ENCODE peak calls at places on chromosome 1, in eight cellular contexts. One of them, this sample, is unnamed.

GRCh38 chr1:17441265-17441992 is 2.0 kb upstream of the RCC2 start:
- DNase-seq in activated naive CD8-positive, alpha-beta T cell treated with anti-CD3 and anti-CD28 coated beads for 36 hours: no peak
- DNase-seq in NCI-H1105: no peak
- DNase-seq in NCI-H82: peak
- DNase-seq in transverse colon: no peak
- DNase-seq in memory B cell: no peak
- DNase-seq in activated CD8-positive, alpha-beta memory T cell treated with anti-CD3 and anti-CD28 coated beads, Interleukin-2, amount 10 ng/mL, durations not matched to agents 7 days and 5 days: no peak
- DNase-seq in cardiac fibroblast: peak
- DNase-seq in this sample: no peak

GRCh38 chr1:45117766-45118165 is 88.6 kb downstream of the ZSWIM5 start:
- DNase-seq in activated naive CD8-positive, alpha-beta T cell treated with anti-CD3 and anti-CD28 coated beads for 36 hours: no peak
- DNase-seq in NCI-H1105: no peak
- DNase-seq in NCI-H82: no peak
- DNase-seq in transverse colon: no peak
- DNase-seq in memory B cell: no peak
- DNase-seq in activated CD8-positive, alpha-beta memory T cell treated with anti-CD3 and anti-CD28 coated beads, Interleukin-2, amount 10 ng/mL, durations not matched to agents 7 days and 5 days: no peak
- DNase-seq in cardiac fibroblast: no peak
- DNase-seq in this sample: no peak

GRCh38 chr1:156910309-156910782 is 10.1 kb upstream of the LRRC71 start:
- DNase-seq in activated naive CD8-positive, alpha-beta T cell treated with anti-CD3 and anti-CD28 coated beads for 36 hours: peak
- DNase-seq in NCI-H1105: no peak
- DNase-seq in NCI-H82: peak
- DNase-seq in transverse colon: peak
- DNase-seq in memory B cell: peak
- DNase-seq in activated CD8-positive, alpha-beta memory T cell treated with anti-CD3 and anti-CD28 coated beads, Interleukin-2, amount 10 ng/mL, durations not matched to agents 7 days and 5 days: peak
- DNase-seq in cardiac fibroblast: no peak
- DNase-seq in this sample: peak

GRCh38 chr1:8018492-8019228 is 7.4 kb downstream of the ERRFI1 start:
- DNase-seq in activated naive CD8-positive, alpha-beta T cell treated with anti-CD3 and anti-CD28 coated beads for 36 hours: no peak
- DNase-seq in NCI-H1105: no peak
- DNase-seq in NCI-H82: no peak
- DNase-seq in transverse colon: no peak
- DNase-seq in memory B cell: no peak
- DNase-seq in activated CD8-positive, alpha-beta memory T cell treated with anti-CD3 and anti-CD28 coated beads, Interleukin-2, amount 10 ng/mL, durations not matched to agents 7 days and 5 days: no peak
- DNase-seq in cardiac fibroblast: peak
- DNase-seq in this sample: no peak

GRCh38 chr1:197904126-197904787 is 1.8 kb downstream of the C1orf53 start:
- DNase-seq in activated naive CD8-positive, alpha-beta T cell treated with anti-CD3 and anti-CD28 coated beads for 36 hours: no peak
- DNase-seq in NCI-H1105: no peak
- DNase-seq in NCI-H82: no peak
- DNase-seq in transverse colon: no peak
- DNase-seq in memory B cell: no peak
- DNase-seq in activated CD8-positive, alpha-beta memory T cell treated with anti-CD3 and anti-CD28 coated beads, Interleukin-2, amount 10 ng/mL, durations not matched to agents 7 days and 5 days: no peak
- DNase-seq in cardiac fibroblast: no peak
- DNase-seq in this sample: no peak

GRCh38 chr1:199574949-199575348 is 452.6 kb upstream of the NR5A2 start:
- DNase-seq in activated naive CD8-positive, alpha-beta T cell treated with anti-CD3 and anti-CD28 coated beads for 36 hours: no peak
- DNase-seq in NCI-H1105: no peak
- DNase-seq in NCI-H82: no peak
- DNase-seq in transverse colon: peak
- DNase-seq in memory B cell: no peak
- DNase-seq in activated CD8-positive, alpha-beta memory T cell treated with anti-CD3 and anti-CD28 coated beads, Interleukin-2, amount 10 ng/mL, durations not matched to agents 7 days and 5 days: no peak
- DNase-seq in cardiac fibroblast: no peak
- DNase-seq in this sample: no peak

GRCh38 chr1:32448773-32449456 is 16.0 kb upstream of the ZBTB8B start:
- DNase-seq in activated naive CD8-positive, alpha-beta T cell treated with anti-CD3 and anti-CD28 coated beads for 36 hours: no peak
- DNase-seq in NCI-H1105: no peak
- DNase-seq in NCI-H82: peak
- DNase-seq in transverse colon: no peak
- DNase-seq in memory B cell: no peak
- DNase-seq in activated CD8-positive, alpha-beta memory T cell treated with anti-CD3 and anti-CD28 coated beads, Interleukin-2, amount 10 ng/mL, durations not matched to agents 7 days and 5 days: no peak
- DNase-seq in cardiac fibroblast: peak
- DNase-seq in this sample: no peak

GRCh38 chr1:58618303-58618702 is 41.3 kb upstream of the TACSTD2 start:
- DNase-seq in activated naive CD8-positive, alpha-beta T cell treated with anti-CD3 and anti-CD28 coated beads for 36 hours: no peak
- DNase-seq in NCI-H1105: no peak
- DNase-seq in NCI-H82: no peak
- DNase-seq in transverse colon: peak
- DNase-seq in memory B cell: no peak
- DNase-seq in activated CD8-positive, alpha-beta memory T cell treated with anti-CD3 and anti-CD28 coated beads, Interleukin-2, amount 10 ng/mL, durations not matched to agents 7 days and 5 days: no peak
- DNase-seq in cardiac fibroblast: peak
- DNase-seq in this sample: peak

GRCh38 chr1:95407864-95408291 is 173.9 kb downstream of the RWDD3 start:
- DNase-seq in activated naive CD8-positive, alpha-beta T cell treated with anti-CD3 and anti-CD28 coated beads for 36 hours: no peak
- DNase-seq in NCI-H1105: no peak
- DNase-seq in NCI-H82: peak
- DNase-seq in transverse colon: no peak
- DNase-seq in memory B cell: no peak
- DNase-seq in activated CD8-positive, alpha-beta memory T cell treated with anti-CD3 and anti-CD28 coated beads, Interleukin-2, amount 10 ng/mL, durations not matched to agents 7 days and 5 days: no peak
- DNase-seq in cardiac fibroblast: no peak
- DNase-seq in this sample: no peak

GRCh38 chr1:64072089-64072835 is 131.2 kb upstream of the UBE2U start:
- DNase-seq in activated naive CD8-positive, alpha-beta T cell treated with anti-CD3 and anti-CD28 coated beads for 36 hours: no peak
- DNase-seq in NCI-H1105: no peak
- DNase-seq in NCI-H82: no peak
- DNase-seq in transverse colon: no peak
- DNase-seq in memory B cell: no peak
- DNase-seq in activated CD8-positive, alpha-beta memory T cell treated with anti-CD3 and anti-CD28 coated beads, Interleukin-2, amount 10 ng/mL, durations not matched to agents 7 days and 5 days: no peak
- DNase-seq in cardiac fibroblast: peak
- DNase-seq in this sample: peak

GRCh38 chr1:16971330-16972209 is 8.8 kb downstream of the MFAP2 start:
- DNase-seq in activated naive CD8-positive, alpha-beta T cell treated with anti-CD3 and anti-CD28 coated beads for 36 hours: no peak
- DNase-seq in NCI-H1105: peak
- DNase-seq in NCI-H82: no peak
- DNase-seq in transverse colon: no peak
- DNase-seq in memory B cell: no peak
- DNase-seq in activated CD8-positive, alpha-beta memory T cell treated with anti-CD3 and anti-CD28 coated beads, Interleukin-2, amount 10 ng/mL, durations not matched to agents 7 days and 5 days: no peak
- DNase-seq in cardiac fibroblast: peak
- DNase-seq in this sample: no peak

GRCh38 chr1:152502496-152503180 is 8.0 kb upstream of the LCE5A start:
- DNase-seq in activated naive CD8-positive, alpha-beta T cell treated with anti-CD3 and anti-CD28 coated beads for 36 hours: no peak
- DNase-seq in NCI-H1105: no peak
- DNase-seq in NCI-H82: no peak
- DNase-seq in transverse colon: no peak
- DNase-seq in memory B cell: no peak
- DNase-seq in activated CD8-positive, alpha-beta memory T cell treated with anti-CD3 and anti-CD28 coated beads, Interleukin-2, amount 10 ng/mL, durations not matched to agents 7 days and 5 days: no peak
- DNase-seq in cardiac fibroblast: no peak
- DNase-seq in this sample: no peak

GRCh38 chr1:108636876-108637275 is 24.0 kb downstream of the HENMT1 start:
- DNase-seq in activated naive CD8-positive, alpha-beta T cell treated with anti-CD3 and anti-CD28 coated beads for 36 hours: no peak
- DNase-seq in NCI-H1105: no peak
- DNase-seq in NCI-H82: no peak
- DNase-seq in transverse colon: no peak
- DNase-seq in memory B cell: no peak
- DNase-seq in activated CD8-positive, alpha-beta memory T cell treated with anti-CD3 and anti-CD28 coated beads, Interleukin-2, amount 10 ng/mL, durations not matched to agents 7 days and 5 days: no peak
- DNase-seq in cardiac fibroblast: no peak
- DNase-seq in this sample: no peak

GRCh38 chr1:167273027-167273800 is 52.5 kb downstream of the POU2F1 start:
- DNase-seq in activated naive CD8-positive, alpha-beta T cell treated with anti-CD3 and anti-CD28 coated beads for 36 hours: no peak
- DNase-seq in NCI-H1105: peak
- DNase-seq in NCI-H82: peak
- DNase-seq in transverse colon: no peak
- DNase-seq in memory B cell: no peak
- DNase-seq in activated CD8-positive, alpha-beta memory T cell treated with anti-CD3 and anti-CD28 coated beads, Interleukin-2, amount 10 ng/mL, durations not matched to agents 7 days and 5 days: no peak
- DNase-seq in cardiac fibroblast: peak
- DNase-seq in this sample: no peak

GRCh38 chr1:41892211-41892840 is 26.4 kb downstream of the HIVEP3 start:
- DNase-seq in activated naive CD8-positive, alpha-beta T cell treated with anti-CD3 and anti-CD28 coated beads for 36 hours: no peak
- DNase-seq in NCI-H1105: no peak
- DNase-seq in NCI-H82: no peak
- DNase-seq in transverse colon: peak
- DNase-seq in memory B cell: no peak
- DNase-seq in activated CD8-positive, alpha-beta memory T cell treated with anti-CD3 and anti-CD28 coated beads, Interleukin-2, amount 10 ng/mL, durations not matched to agents 7 days and 5 days: peak
- DNase-seq in cardiac fibroblast: no peak
- DNase-seq in this sample: no peak

GRCh38 chr1:31523012-31523411 is 53.3 kb upstream of the TINAGL1 start:
- DNase-seq in activated naive CD8-positive, alpha-beta T cell treated with anti-CD3 and anti-CD28 coated beads for 36 hours: no peak
- DNase-seq in NCI-H1105: no peak
- DNase-seq in NCI-H82: no peak
- DNase-seq in transverse colon: no peak
- DNase-seq in memory B cell: no peak
- DNase-seq in activated CD8-positive, alpha-beta memory T cell treated with anti-CD3 and anti-CD28 coated beads, Interleukin-2, amount 10 ng/mL, durations not matched to agents 7 days and 5 days: no peak
- DNase-seq in cardiac fibroblast: no peak
- DNase-seq in this sample: no peak

GRCh38 chr1:107739183-107739582 is 225.8 kb downstream of the VAV3 start:
- DNase-seq in activated naive CD8-positive, alpha-beta T cell treated with anti-CD3 and anti-CD28 coated beads for 36 hours: no peak
- DNase-seq in NCI-H1105: no peak
- DNase-seq in NCI-H82: no peak
- DNase-seq in transverse colon: no peak
- DNase-seq in memory B cell: peak
- DNase-seq in activated CD8-positive, alpha-beta memory T cell treated with anti-CD3 and anti-CD28 coated beads, Interleukin-2, amount 10 ng/mL, durations not matched to agents 7 days and 5 days: no peak
- DNase-seq in cardiac fibroblast: no peak
- DNase-seq in this sample: no peak

GRCh38 chr1:3896396-3897000 is 3.6 kb downstream of the C1orf174 start:
- DNase-seq in activated naive CD8-positive, alpha-beta T cell treated with anti-CD3 and anti-CD28 coated beads for 36 hours: no peak
- DNase-seq in NCI-H1105: no peak
- DNase-seq in NCI-H82: no peak
- DNase-seq in transverse colon: no peak
- DNase-seq in memory B cell: no peak
- DNase-seq in activated CD8-positive, alpha-beta memory T cell treated with anti-CD3 and anti-CD28 coated beads, Interleukin-2, amount 10 ng/mL, durations not matched to agents 7 days and 5 days: no peak
- DNase-seq in cardiac fibroblast: no peak
- DNase-seq in this sample: no peak

GRCh38 chr1:180185971-180186645 is 31.4 kb downstream of the QSOX1 start:
- DNase-seq in activated naive CD8-positive, alpha-beta T cell treated with anti-CD3 and anti-CD28 coated beads for 36 hours: no peak
- DNase-seq in NCI-H1105: no peak
- DNase-seq in NCI-H82: no peak
- DNase-seq in transverse colon: no peak
- DNase-seq in memory B cell: no peak
- DNase-seq in activated CD8-positive, alpha-beta memory T cell treated with anti-CD3 and anti-CD28 coated beads, Interleukin-2, amount 10 ng/mL, durations not matched to agents 7 days and 5 days: no peak
- DNase-seq in cardiac fibroblast: no peak
- DNase-seq in this sample: no peak

GRCh38 chr1:233714631-233715217 is 100.8 kb downstream of the KCNK1 start:
- DNase-seq in activated naive CD8-positive, alpha-beta T cell treated with anti-CD3 and anti-CD28 coated beads for 36 hours: no peak
- DNase-seq in NCI-H1105: peak
- DNase-seq in NCI-H82: no peak
- DNase-seq in transverse colon: no peak
- DNase-seq in memory B cell: no peak
- DNase-seq in activated CD8-positive, alpha-beta memory T cell treated with anti-CD3 and anti-CD28 coated beads, Interleukin-2, amount 10 ng/mL, durations not matched to agents 7 days and 5 days: no peak
- DNase-seq in cardiac fibroblast: no peak
- DNase-seq in this sample: peak

GRCh38 chr1:79629414-79629813 is 622.9 kb upstream of the ADGRL4 start:
- DNase-seq in activated naive CD8-positive, alpha-beta T cell treated with anti-CD3 and anti-CD28 coated beads for 36 hours: no peak
- DNase-seq in NCI-H1105: no peak
- DNase-seq in NCI-H82: no peak
- DNase-seq in transverse colon: no peak
- DNase-seq in memory B cell: peak
- DNase-seq in activated CD8-positive, alpha-beta memory T cell treated with anti-CD3 and anti-CD28 coated beads, Interleukin-2, amount 10 ng/mL, durations not matched to agents 7 days and 5 days: no peak
- DNase-seq in cardiac fibroblast: no peak
- DNase-seq in this sample: no peak

GRCh38 chr1:116390195-116390594 is 17.2 kb downstream of the ATP1A1 start:
- DNase-seq in activated naive CD8-positive, alpha-beta T cell treated with anti-CD3 and anti-CD28 coated beads for 36 hours: peak
- DNase-seq in NCI-H1105: no peak
- DNase-seq in NCI-H82: no peak
- DNase-seq in transverse colon: no peak
- DNase-seq in memory B cell: no peak
- DNase-seq in activated CD8-positive, alpha-beta memory T cell treated with anti-CD3 and anti-CD28 coated beads, Interleukin-2, amount 10 ng/mL, durations not matched to agents 7 days and 5 days: peak
- DNase-seq in cardiac fibroblast: no peak
- DNase-seq in this sample: no peak

GRCh38 chr1:145936247-145936646 is 9.0 kb upstream of the RBM8A start:
- DNase-seq in activated naive CD8-positive, alpha-beta T cell treated with anti-CD3 and anti-CD28 coated beads for 36 hours: no peak
- DNase-seq in NCI-H1105: no peak
- DNase-seq in NCI-H82: no peak
- DNase-seq in transverse colon: no peak
- DNase-seq in memory B cell: no peak
- DNase-seq in activated CD8-positive, alpha-beta memory T cell treated with anti-CD3 and anti-CD28 coated beads, Interleukin-2, amount 10 ng/mL, durations not matched to agents 7 days and 5 days: no peak
- DNase-seq in cardiac fibroblast: no peak
- DNase-seq in this sample: no peak

GRCh38 chr1:2257245-2257627 is 29.1 kb downstream of the SKI start:
- DNase-seq in activated naive CD8-positive, alpha-beta T cell treated with anti-CD3 and anti-CD28 coated beads for 36 hours: no peak
- DNase-seq in NCI-H1105: no peak
- DNase-seq in NCI-H82: no peak
- DNase-seq in transverse colon: no peak
- DNase-seq in memory B cell: no peak
- DNase-seq in activated CD8-positive, alpha-beta memory T cell treated with anti-CD3 and anti-CD28 coated beads, Interleukin-2, amount 10 ng/mL, durations not matched to agents 7 days and 5 days: no peak
- DNase-seq in cardiac fibroblast: peak
- DNase-seq in this sample: no peak

GRCh38 chr1:86155807-86156561 is 588 bp downstream of the COL24A1 start:
- DNase-seq in activated naive CD8-positive, alpha-beta T cell treated with anti-CD3 and anti-CD28 coated beads for 36 hours: no peak
- DNase-seq in NCI-H1105: peak
- DNase-seq in NCI-H82: peak
- DNase-seq in transverse colon: peak
- DNase-seq in memory B cell: no peak
- DNase-seq in activated CD8-positive, alpha-beta memory T cell treated with anti-CD3 and anti-CD28 coated beads, Interleukin-2, amount 10 ng/mL, durations not matched to agents 7 days and 5 days: no peak
- DNase-seq in cardiac fibroblast: peak
- DNase-seq in this sample: no peak

GRCh38 chr1:1116701-1117468 is 996 bp upstream of the C1orf159 start:
- DNase-seq in activated naive CD8-positive, alpha-beta T cell treated with anti-CD3 and anti-CD28 coated beads for 36 hours: peak
- DNase-seq in NCI-H1105: peak
- DNase-seq in NCI-H82: peak
- DNase-seq in transverse colon: peak
- DNase-seq in memory B cell: peak
- DNase-seq in activated CD8-positive, alpha-beta memory T cell treated with anti-CD3 and anti-CD28 coated beads, Interleukin-2, amount 10 ng/mL, durations not matched to agents 7 days and 5 days: no peak
- DNase-seq in cardiac fibroblast: no peak
- DNase-seq in this sample: no peak

GRCh38 chr1:11790880-11791715 is 14.7 kb downstream of the MTHFR start:
- DNase-seq in activated naive CD8-positive, alpha-beta T cell treated with anti-CD3 and anti-CD28 coated beads for 36 hours: no peak
- DNase-seq in NCI-H1105: no peak
- DNase-seq in NCI-H82: no peak
- DNase-seq in transverse colon: peak
- DNase-seq in memory B cell: no peak
- DNase-seq in activated CD8-positive, alpha-beta memory T cell treated with anti-CD3 and anti-CD28 coated beads, Interleukin-2, amount 10 ng/mL, durations not matched to agents 7 days and 5 days: no peak
- DNase-seq in cardiac fibroblast: peak
- DNase-seq in this sample: peak

GRCh38 chr1:64578270-64578973 is 108.5 kb downstream of the CACHD1 start:
- DNase-seq in activated naive CD8-positive, alpha-beta T cell treated with anti-CD3 and anti-CD28 coated beads for 36 hours: no peak
- DNase-seq in NCI-H1105: no peak
- DNase-seq in NCI-H82: no peak
- DNase-seq in transverse colon: no peak
- DNase-seq in memory B cell: no peak
- DNase-seq in activated CD8-positive, alpha-beta memory T cell treated with anti-CD3 and anti-CD28 coated beads, Interleukin-2, amount 10 ng/mL, durations not matched to agents 7 days and 5 days: no peak
- DNase-seq in cardiac fibroblast: no peak
- DNase-seq in this sample: no peak

GRCh38 chr1:53321776-53322602 is 5.9 kb downstream of the LRP8 start:
- DNase-seq in activated naive CD8-positive, alpha-beta T cell treated with anti-CD3 and anti-CD28 coated beads for 36 hours: no peak
- DNase-seq in NCI-H1105: no peak
- DNase-seq in NCI-H82: peak
- DNase-seq in transverse colon: no peak
- DNase-seq in memory B cell: no peak
- DNase-seq in activated CD8-positive, alpha-beta memory T cell treated with anti-CD3 and anti-CD28 coated beads, Interleukin-2, amount 10 ng/mL, durations not matched to agents 7 days and 5 days: no peak
- DNase-seq in cardiac fibroblast: no peak
- DNase-seq in this sample: no peak

GRCh38 chr1:48876221-48876785 is 99.6 kb upstream of the BEND5 start:
- DNase-seq in activated naive CD8-positive, alpha-beta T cell treated with anti-CD3 and anti-CD28 coated beads for 36 hours: no peak
- DNase-seq in NCI-H1105: no peak
- DNase-seq in NCI-H82: peak
- DNase-seq in transverse colon: no peak
- DNase-seq in memory B cell: no peak
- DNase-seq in activated CD8-positive, alpha-beta memory T cell treated with anti-CD3 and anti-CD28 coated beads, Interleukin-2, amount 10 ng/mL, durations not matched to agents 7 days and 5 days: no peak
- DNase-seq in cardiac fibroblast: peak
- DNase-seq in this sample: no peak

GRCh38 chr1:205950826-205951549 is 7.7 kb upstream of the SLC26A9 start:
- DNase-seq in activated naive CD8-positive, alpha-beta T cell treated with anti-CD3 and anti-CD28 coated beads for 36 hours: no peak
- DNase-seq in NCI-H1105: no peak
- DNase-seq in NCI-H82: no peak
- DNase-seq in transverse colon: no peak
- DNase-seq in memory B cell: no peak
- DNase-seq in activated CD8-positive, alpha-beta memory T cell treated with anti-CD3 and anti-CD28 coated beads, Interleukin-2, amount 10 ng/mL, durations not matched to agents 7 days and 5 days: no peak
- DNase-seq in cardiac fibroblast: peak
- DNase-seq in this sample: no peak

This sample was measured in stomach.